ENCODE peak calls at places on chromosomes 6 and 20, in nine cellular contexts. One of them, this sample, is unnamed.
A peak's percentile ranks its signal among the peaks of the same experiment; 100 is the strongest.

GRCh38 chr20:39909447-39909846 is 779.6 kb downstream of the MAFB start:
- DNase-seq in pancreas: no peak
- DNase-seq in left ventricle myocardium inferior: peak; percentile 17
- DNase-seq in naive thymus-derived CD4-positive, alpha-beta T cell: no peak
- DNase-seq in tibial nerve: peak; percentile 24
- DNase-seq in OCI-LY7: no peak
- DNase-seq in CD8-positive, alpha-beta memory T cell: no peak
- DNase-seq in neuronal stem cell: no peak
- DNase-seq in heart left ventricle: peak; percentile 33
- DNase-seq in this sample: peak; percentile 54

GRCh38 chr20:41508335-41508734 is 109.8 kb downstream of the CHD6 start:
- DNase-seq in heart left ventricle: no peak
- DNase-seq in pancreas: no peak
- DNase-seq in neuronal stem cell: no peak
- DNase-seq in naive thymus-derived CD4-positive, alpha-beta T cell: no peak
- DNase-seq in CD8-positive, alpha-beta memory T cell: no peak
- DNase-seq in left ventricle myocardium inferior: no peak
- DNase-seq in tibial nerve: no peak
- DNase-seq in OCI-LY7: no peak
- DNase-seq in this sample: no peak

GRCh38 chr6:63899550-63899949 is 263.9 kb downstream of the PHF3 start:
- DNase-seq in tibial nerve: no peak
- DNase-seq in left ventricle myocardium inferior: no peak
- DNase-seq in neuronal stem cell: no peak
- DNase-seq in heart left ventricle: no peak
- DNase-seq in CD8-positive, alpha-beta memory T cell: no peak
- DNase-seq in OCI-LY7: no peak
- DNase-seq in naive thymus-derived CD4-positive, alpha-beta T cell: no peak
- DNase-seq in pancreas: no peak
- DNase-seq in this sample: no peak

GRCh38 chr20:58722877-58723627 is 30.5 kb downstream of the NPEPL1 start:
- DNase-seq in left ventricle myocardium inferior: no peak
- DNase-seq in naive thymus-derived CD4-positive, alpha-beta T cell: no peak
- DNase-seq in OCI-LY7: no peak
- DNase-seq in heart left ventricle: no peak
- DNase-seq in CD8-positive, alpha-beta memory T cell: no peak
- DNase-seq in neuronal stem cell: no peak
- DNase-seq in tibial nerve: no peak
- DNase-seq in pancreas: no peak
- DNase-seq in this sample: no peak

GRCh38 chr20:45181639-45182038 is 6.9 kb downstream of the PI3 start:
- DNase-seq in tibial nerve: no peak
- DNase-seq in OCI-LY7: no peak
- DNase-seq in left ventricle myocardium inferior: no peak
- DNase-seq in heart left ventricle: no peak
- DNase-seq in naive thymus-derived CD4-positive, alpha-beta T cell: no peak
- DNase-seq in pancreas: no peak
- DNase-seq in neuronal stem cell: no peak
- DNase-seq in CD8-positive, alpha-beta memory T cell: no peak
- DNase-seq in this sample: no peak

GRCh38 chr6:157798851-157799250 is 24.2 kb upstream of the SNX9 start:
- DNase-seq in heart left ventricle: no peak
- DNase-seq in left ventricle myocardium inferior: no peak
- DNase-seq in CD8-positive, alpha-beta memory T cell: no peak
- DNase-seq in OCI-LY7: no peak
- DNase-seq in neuronal stem cell: no peak
- DNase-seq in pancreas: no peak
- DNase-seq in naive thymus-derived CD4-positive, alpha-beta T cell: no peak
- DNase-seq in tibial nerve: no peak
- DNase-seq in this sample: no peak

GRCh38 chr6:54633601-54634000 is 213.0 kb upstream of the FAM83B start:
- DNase-seq in CD8-positive, alpha-beta memory T cell: no peak
- DNase-seq in naive thymus-derived CD4-positive, alpha-beta T cell: no peak
- DNase-seq in left ventricle myocardium inferior: no peak
- DNase-seq in neuronal stem cell: no peak
- DNase-seq in heart left ventricle: no peak
- DNase-seq in pancreas: no peak
- DNase-seq in tibial nerve: no peak
- DNase-seq in OCI-LY7: no peak
- DNase-seq in this sample: no peak

GRCh38 chr20:44714102-44714700 is 968 bp upstream of the CCN5 start:
- DNase-seq in heart left ventricle: no peak
- DNase-seq in naive thymus-derived CD4-positive, alpha-beta T cell: no peak
- DNase-seq in CD8-positive, alpha-beta memory T cell: no peak
- DNase-seq in pancreas: no peak
- DNase-seq in OCI-LY7: no peak
- DNase-seq in tibial nerve: no peak
- DNase-seq in neuronal stem cell: no peak
- DNase-seq in left ventricle myocardium inferior: no peak
- DNase-seq in this sample: no peak

GRCh38 chr6:14068133-14068532 is 49.4 kb upstream of the CD83 start:
- DNase-seq in OCI-LY7: no peak
- DNase-seq in left ventricle myocardium inferior: no peak
- DNase-seq in neuronal stem cell: no peak
- DNase-seq in pancreas: no peak
- DNase-seq in heart left ventricle: no peak
- DNase-seq in tibial nerve: no peak
- DNase-seq in naive thymus-derived CD4-positive, alpha-beta T cell: no peak
- DNase-seq in CD8-positive, alpha-beta memory T cell: no peak
- DNase-seq in this sample: no peak

GRCh38 chr6:55239099-55239498 is 64.8 kb downstream of the HCRTR2 start:
- DNase-seq in neuronal stem cell: no peak
- DNase-seq in CD8-positive, alpha-beta memory T cell: no peak
- DNase-seq in heart left ventricle: no peak
- DNase-seq in left ventricle myocardium inferior: no peak
- DNase-seq in pancreas: peak; percentile 53
- DNase-seq in OCI-LY7: no peak
- DNase-seq in tibial nerve: no peak
- DNase-seq in naive thymus-derived CD4-positive, alpha-beta T cell: no peak
- DNase-seq in this sample: peak; percentile 58

GRCh38 chr6:152552616-152553209 is 84.4 kb downstream of the SYNE1 start:
- DNase-seq in neuronal stem cell: peak; percentile 54
- DNase-seq in pancreas: peak; percentile 46
- DNase-seq in left ventricle myocardium inferior: peak; percentile 57
- DNase-seq in OCI-LY7: peak; percentile 74
- DNase-seq in heart left ventricle: peak; percentile 59
- DNase-seq in naive thymus-derived CD4-positive, alpha-beta T cell: no peak
- DNase-seq in tibial nerve: peak; percentile 62
- DNase-seq in CD8-positive, alpha-beta memory T cell: peak; percentile 66
- DNase-seq in this sample: peak; percentile 64

GRCh38 chr6:108675226-108676160 is 114.8 kb downstream of the FOXO3 start:
- DNase-seq in OCI-LY7: no peak
- DNase-seq in tibial nerve: no peak
- DNase-seq in heart left ventricle: no peak
- DNase-seq in pancreas: no peak
- DNase-seq in naive thymus-derived CD4-positive, alpha-beta T cell: no peak
- DNase-seq in neuronal stem cell: no peak
- DNase-seq in CD8-positive, alpha-beta memory T cell: no peak
- DNase-seq in left ventricle myocardium inferior: no peak
- DNase-seq in this sample: no peak

GRCh38 chr6:27297857-27298730 is 14.0 kb downstream of the POM121L2 start:
- DNase-seq in OCI-LY7: no peak
- DNase-seq in pancreas: no peak
- DNase-seq in heart left ventricle: no peak
- DNase-seq in CD8-positive, alpha-beta memory T cell: no peak
- DNase-seq in tibial nerve: no peak
- DNase-seq in neuronal stem cell: no peak
- DNase-seq in naive thymus-derived CD4-positive, alpha-beta T cell: no peak
- DNase-seq in left ventricle myocardium inferior: no peak
- DNase-seq in this sample: peak; percentile 3

GRCh38 chr20:36717657-36718056 is 28.2 kb downstream of the NDRG3 start:
- DNase-seq in neuronal stem cell: no peak
- DNase-seq in OCI-LY7: peak; percentile 31
- DNase-seq in pancreas: no peak
- DNase-seq in left ventricle myocardium inferior: no peak
- DNase-seq in tibial nerve: no peak
- DNase-seq in CD8-positive, alpha-beta memory T cell: peak; percentile 50
- DNase-seq in heart left ventricle: no peak
- DNase-seq in naive thymus-derived CD4-positive, alpha-beta T cell: no peak
- DNase-seq in this sample: peak; percentile 45

GRCh38 chr20:61185841-61186601 is 66.0 kb upstream of the CDH4 start:
- DNase-seq in heart left ventricle: no peak
- DNase-seq in pancreas: no peak
- DNase-seq in naive thymus-derived CD4-positive, alpha-beta T cell: no peak
- DNase-seq in left ventricle myocardium inferior: no peak
- DNase-seq in tibial nerve: no peak
- DNase-seq in neuronal stem cell: no peak
- DNase-seq in OCI-LY7: no peak
- DNase-seq in CD8-positive, alpha-beta memory T cell: no peak
- DNase-seq in this sample: peak; percentile 24

GRCh38 chr6:153058909-153059308 is 56.4 kb upstream of the MTRF1L start:
- DNase-seq in neuronal stem cell: no peak
- DNase-seq in naive thymus-derived CD4-positive, alpha-beta T cell: no peak
- DNase-seq in heart left ventricle: no peak
- DNase-seq in left ventricle myocardium inferior: no peak
- DNase-seq in CD8-positive, alpha-beta memory T cell: no peak
- DNase-seq in tibial nerve: no peak
- DNase-seq in OCI-LY7: no peak
- DNase-seq in pancreas: no peak
- DNase-seq in this sample: no peak

GRCh38 chr20:57329608-57330221 is at the start of gene SPO11:
- DNase-seq in neuronal stem cell: no peak
- DNase-seq in left ventricle myocardium inferior: no peak
- DNase-seq in OCI-LY7: peak; percentile 81
- DNase-seq in pancreas: no peak
- DNase-seq in naive thymus-derived CD4-positive, alpha-beta T cell: no peak
- DNase-seq in CD8-positive, alpha-beta memory T cell: no peak
- DNase-seq in tibial nerve: no peak
- DNase-seq in heart left ventricle: no peak
- DNase-seq in this sample: no peak

GRCh38 chr6:158894192-158894591 is 75.0 kb upstream of the EZR start:
- DNase-seq in naive thymus-derived CD4-positive, alpha-beta T cell: no peak
- DNase-seq in pancreas: no peak
- DNase-seq in neuronal stem cell: peak; percentile 61
- DNase-seq in tibial nerve: no peak
- DNase-seq in heart left ventricle: no peak
- DNase-seq in left ventricle myocardium inferior: no peak
- DNase-seq in OCI-LY7: no peak
- DNase-seq in CD8-positive, alpha-beta memory T cell: no peak
- DNase-seq in this sample: no peak
- H3K27ac ChIP-seq in naive thymus-derived CD4-positive, alpha-beta T cell: no peak overlapping the region
- H3K27ac ChIP-seq in pancreas: no peak overlapping the region
- H3K27ac ChIP-seq in neuronal stem cell: no peak overlapping the region
- H3K27ac ChIP-seq in tibial nerve: no peak overlapping the region
- H3K27ac ChIP-seq in heart left ventricle: no peak overlapping the region
- H3K27ac ChIP-seq in left ventricle myocardium inferior: no peak overlapping the region
- H3K27ac ChIP-seq in OCI-LY7: no peak overlapping the region
- H3K27ac ChIP-seq in CD8-positive, alpha-beta memory T cell: no peak overlapping the region
- H3K27ac ChIP-seq in this sample: no peak overlapping the region

DNA sequence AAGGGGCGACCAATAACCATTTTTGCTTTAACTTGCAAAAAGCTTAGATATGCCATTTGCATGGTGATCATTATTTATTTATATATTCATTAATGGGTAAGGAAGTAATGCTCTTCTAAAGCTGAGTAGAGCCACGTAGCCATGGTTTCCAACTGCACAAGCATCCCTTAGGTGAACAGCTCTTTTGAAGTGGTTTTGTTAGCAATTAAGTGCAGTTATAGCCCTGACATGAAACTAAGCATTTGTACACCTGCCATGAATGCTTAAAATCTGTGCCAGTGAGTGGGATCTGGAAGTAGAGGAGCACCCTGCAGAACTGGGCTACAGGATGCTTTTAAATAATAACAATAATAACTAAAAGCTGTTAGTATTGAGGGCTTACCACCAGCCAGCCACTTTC is 19.1 kb downstream of the TRAF3IP2 start:
- DNase-seq in CD8-positive, alpha-beta memory T cell: no peak
- DNase-seq in pancreas: no peak
- DNase-seq in tibial nerve: no peak
- DNase-seq in neuronal stem cell: no peak
- DNase-seq in left ventricle myocardium inferior: no peak
- DNase-seq in heart left ventricle: no peak
- DNase-seq in OCI-LY7: no peak
- DNase-seq in naive thymus-derived CD4-positive, alpha-beta T cell: no peak
- DNase-seq in this sample: no peak
- H3K4me1 ChIP-seq in CD8-positive, alpha-beta memory T cell: peaks cover 7% of the 10 kb centered on the region
- H3K4me1 ChIP-seq in pancreas: peaks cover 41% of the 10 kb centered on the region
- H3K4me1 ChIP-seq in tibial nerve: peaks cover 5% of the 10 kb centered on the region
- H3K4me1 ChIP-seq in neuronal stem cell: peaks cover 4% of the 10 kb centered on the region
- H3K4me1 ChIP-seq in left ventricle myocardium inferior: peaks cover 77% of the 10 kb centered on the region
- H3K4me1 ChIP-seq in heart left ventricle: peaks cover 53% of the 10 kb centered on the region
- H3K4me1 ChIP-seq in OCI-LY7: no peaks in the 10 kb centered on the region
- H3K4me1 ChIP-seq in naive thymus-derived CD4-positive, alpha-beta T cell: no peaks in the 10 kb centered on the region
- H3K4me1 ChIP-seq in this sample: peaks cover 39% of the 10 kb centered on the region

DNA sequence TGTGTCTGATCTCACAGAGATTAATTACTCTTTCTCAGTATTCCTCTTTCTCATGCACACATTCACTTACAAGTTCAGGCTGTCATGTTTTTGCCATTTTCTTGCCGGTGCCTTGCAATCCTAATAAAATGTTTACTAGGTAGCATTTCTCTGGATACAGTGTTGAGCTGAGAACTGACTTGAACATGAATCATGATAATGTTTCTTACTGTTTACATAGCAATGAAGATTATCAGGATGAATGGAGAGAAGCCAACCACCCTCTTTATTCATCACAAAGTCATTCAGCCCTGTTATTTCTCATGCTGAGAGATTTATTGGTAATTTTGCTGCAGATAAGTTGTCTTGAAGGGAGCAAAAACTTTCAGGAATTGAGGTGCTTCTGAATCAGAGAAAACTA is 185.5 kb upstream of the ECI2 start:
- DNase-seq in neuronal stem cell: no peak
- DNase-seq in tibial nerve: no peak
- DNase-seq in CD8-positive, alpha-beta memory T cell: no peak
- DNase-seq in heart left ventricle: no peak
- DNase-seq in OCI-LY7: no peak
- DNase-seq in pancreas: no peak
- DNase-seq in left ventricle myocardium inferior: no peak
- DNase-seq in naive thymus-derived CD4-positive, alpha-beta T cell: no peak
- DNase-seq in this sample: no peak
- H3K27ac ChIP-seq in neuronal stem cell: no peak overlapping the region
- H3K27ac ChIP-seq in tibial nerve: no peak overlapping the region
- H3K27ac ChIP-seq in CD8-positive, alpha-beta memory T cell: no peak overlapping the region
- H3K27ac ChIP-seq in heart left ventricle: peak overlapping the region; percentile 26
- H3K27ac ChIP-seq in OCI-LY7: no peak overlapping the region
- H3K27ac ChIP-seq in pancreas: no peak overlapping the region
- H3K27ac ChIP-seq in left ventricle myocardium inferior: peak overlapping the region; percentile 64
- H3K27ac ChIP-seq in naive thymus-derived CD4-positive, alpha-beta T cell: no peak overlapping the region
- H3K27ac ChIP-seq in this sample: peak overlapping the region; percentile 70

DNA sequence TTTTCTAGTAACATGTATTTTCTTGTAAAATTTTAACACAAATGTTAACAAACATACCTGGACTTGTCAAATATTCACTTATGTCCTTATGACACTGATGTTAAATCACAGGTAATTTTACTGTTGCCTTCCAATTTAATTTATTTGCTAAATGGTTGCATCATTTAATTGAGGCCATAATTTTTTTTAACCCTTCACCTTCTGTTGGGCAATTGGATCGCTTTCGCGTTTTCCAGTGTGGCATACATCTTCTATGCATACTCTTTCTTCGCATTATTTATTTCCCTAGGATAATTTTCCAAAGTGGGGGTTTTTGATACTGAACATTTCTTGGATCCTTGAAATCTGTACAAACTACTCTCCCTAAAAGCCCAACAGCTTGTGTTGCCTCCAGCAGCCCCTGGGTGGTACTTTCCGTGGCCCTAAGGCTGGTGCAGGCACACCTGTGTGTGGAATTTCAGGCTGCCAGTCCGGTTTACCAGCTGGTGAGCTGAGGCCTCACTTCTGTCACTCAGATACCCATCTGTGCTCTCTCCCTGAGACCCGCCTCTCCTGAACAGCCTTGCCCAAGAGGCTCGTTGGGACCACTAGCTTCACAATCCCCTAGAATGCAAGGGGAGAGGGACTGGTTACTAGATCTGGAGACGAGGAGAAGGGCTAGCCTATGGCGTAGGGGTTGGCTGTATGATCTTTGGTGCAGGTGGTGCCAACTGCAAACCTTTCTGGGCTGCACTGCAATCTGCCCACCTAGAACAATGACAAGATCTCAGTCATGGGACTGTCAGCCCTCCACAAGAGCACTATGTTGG is 11.2 kb upstream of the C20orf144 start:
- DNase-seq in heart left ventricle: no peak
- DNase-seq in CD8-positive, alpha-beta memory T cell: no peak
- DNase-seq in neuronal stem cell: no peak
- DNase-seq in pancreas: no peak
- DNase-seq in naive thymus-derived CD4-positive, alpha-beta T cell: no peak
- DNase-seq in tibial nerve: no peak
- DNase-seq in OCI-LY7: no peak
- DNase-seq in left ventricle myocardium inferior: no peak
- DNase-seq in this sample: no peak
- H3K4me1 ChIP-seq in heart left ventricle: peaks cover 22% of the 10 kb centered on the region
- H3K4me1 ChIP-seq in CD8-positive, alpha-beta memory T cell: peaks cover 9% of the 10 kb centered on the region
- H3K4me1 ChIP-seq in neuronal stem cell: peaks cover 5% of the 10 kb centered on the region
- H3K4me1 ChIP-seq in pancreas: peaks cover 32% of the 10 kb centered on the region
- H3K4me1 ChIP-seq in naive thymus-derived CD4-positive, alpha-beta T cell: no peaks in the 10 kb centered on the region
- H3K4me1 ChIP-seq in tibial nerve: no peaks in the 10 kb centered on the region
- H3K4me1 ChIP-seq in OCI-LY7: peaks cover 19% of the 10 kb centered on the region
- H3K4me1 ChIP-seq in left ventricle myocardium inferior: peaks cover 50% of the 10 kb centered on the region
- H3K4me1 ChIP-seq in this sample: no peaks in the 10 kb centered on the region